ENCODE peak calls at places on chromosomes 4 and X, in ten cellular contexts. F is NCI-H82, B is Peyer's patch, U is heart left ventricle, N is foreskin fibroblast, P is choroid plexus epithelial cell, Z is T-helper 2 cell, C is epithelial cell of prostate, R is stomach, V is astrocyte of the spinal cord. A is an unnamed sample.

GRCh38 chr4:83771113-83771705 is 235.3 kb downstream of the GPAT3 start:
- DNase-seq in P (peak), F (peak), C (no peak), R (peak), U (peak), N (peak), B (no peak), V (peak), Z (no peak), A (peak)

GRCh38 chr4:175444512-175444911 is 367.6 kb downstream of the GPM6A start:
- DNase-seq in F (no peak), P (no peak), Z (no peak), U (no peak), B (no peak), N (no peak), C (no peak), R (no peak), V (no peak), A (no peak)

GRCh38 chrX:39728852-39729587 is 368.7 kb downstream of the BCOR start:
- DNase-seq in B (no peak), C (no peak), V (no peak), P (no peak), R (no peak), U (no peak), N (no peak), F (no peak), Z (no peak), A (no peak)

GRCh38 chr4:24369630-24370029 is 214.7 kb downstream of the DHX15 start:
- DNase-seq in U (no peak), R (no peak), F (no peak), Z (no peak), V (no peak), C (no peak), N (no peak), P (no peak), B (no peak), A (no peak)

GRCh38 chrX:10240918-10241317 is 84.1 kb downstream of the CLCN4 start:
- DNase-seq in Z (no peak), F (no peak), V (peak), N (peak), B (no peak), P (peak), C (no peak), U (no peak), R (no peak), A (peak)

GRCh38 chr4:98672583-98673281 is 14.3 kb upstream of the TSPAN5 start:
- DNase-seq in Z (no peak), P (no peak), N (no peak), R (no peak), V (no peak), C (no peak), F (no peak), U (no peak), B (no peak), A (no peak)

GRCh38 chr4:52106701-52107100 is 55.6 kb downstream of the SPATA18 start:
- DNase-seq in P (peak), U (no peak), R (no peak), F (no peak), B (no peak), V (no peak), C (no peak), N (peak), Z (no peak), A (no peak)

GRCh38 chr4:107818301-107818910 is 6.3 kb upstream of the SGMS2 start:
- DNase-seq in N (peak), R (no peak), Z (no peak), C (no peak), P (no peak), B (no peak), U (no peak), V (peak), F (peak), A (no peak)

GRCh38 chr4:101355767-101356702 is 8.7 kb upstream of the PPP3CA start:
- DNase-seq in V (peak), U (no peak), R (no peak), B (no peak), P (peak), C (peak), F (peak), N (peak), Z (no peak), A (peak)

GRCh38 chr4:2393353-2394270 is 24.8 kb downstream of the ZFYVE28 start:
- DNase-seq in F (no peak), V (no peak), R (peak), C (no peak), B (peak), P (peak), Z (no peak), N (no peak), U (no peak), A (no peak)

GRCh38 chr4:4216668-4217067 is 10.1 kb downstream of the OTOP1 start:
- DNase-seq in P (peak), B (no peak), R (no peak), Z (no peak), N (no peak), U (no peak), C (peak), V (peak), F (no peak), A (peak)

GRCh38 chr4:183180096-183180495 is 81.0 kb downstream of the WWC2 start:
- DNase-seq in Z (no peak), V (no peak), B (no peak), U (no peak), R (no peak), F (no peak), C (no peak), N (peak), P (no peak), A (no peak)

GRCh38 chr4:47669946-47670345 is 167.9 kb downstream of the CORIN start:
- DNase-seq in N (no peak), V (peak), F (no peak), P (peak), U (no peak), B (no peak), R (no peak), Z (no peak), C (no peak), A (no peak)

GRCh38 chrX:126238220-126238619 is 72.1 kb upstream of the DCAF12L2 start:
- DNase-seq in Z (no peak), V (no peak), P (no peak), F (no peak), C (no peak), R (no peak), U (no peak), N (no peak), B (no peak), A (no peak)

GRCh38 chr4:26522478-26522877 is 32.2 kb upstream of the CCKAR start:
- DNase-seq in F (no peak), V (peak), U (no peak), B (no peak), Z (peak), C (no peak), R (no peak), P (peak), N (no peak), A (peak)

A was measured in HCEC 1CT.